ENCODE peak calls at places on chromosomes 12 and 14, in nine cellular contexts. U is DMS53; S is AG04450; D is EL; C is NCI-H1694; J is brain microvascular endothelial cell; N is stimulated activated CD4-positive, alpha-beta T cell treated with anti-CD3 and anti-CD28 coated beads, TNF-alpha, amount 100 ng/mL, for 48 hours; W is retina; M is AG09319. T is an unnamed sample.

GRCh38 chr12:93025145-93026103 is 96.3 kb upstream of the EEA1 start:
- DNase-seq in U (peak), S (peak), D (peak), C (peak), J (peak), N (no peak), W (no peak), M (peak), T (no peak)

GRCh38 chr14:68935761-68936209 is 43.3 kb downstream of the ACTN1 start:
- DNase-seq in U (no peak), S (no peak), D (no peak), C (no peak), J (no peak), N (no peak), W (no peak), M (no peak), T (no peak)

GRCh38 chr14:24013654-24014514 is 25.2 kb downstream of the DHRS4L2 start:
- DNase-seq in U (peak), S (peak), D (peak), C (peak), J (peak), N (no peak), W (peak), M (peak), T (peak)

GRCh38 chr12:101746661-101747060 is 7.4 kb upstream of the SYCP3 start:
- DNase-seq in U (no peak), S (no peak), D (no peak), C (no peak), J (no peak), N (no peak), W (no peak), M (no peak), T (no peak)

GRCh38 chr12:25388216-25388615 is 137.5 kb upstream of the KRAS start:
- DNase-seq in U (peak), S (no peak), D (no peak), C (no peak), J (no peak), N (peak), W (no peak), M (no peak), T (no peak)

GRCh38 chr12:22339691-22340090 is 5.2 kb upstream of the ST8SIA1 start:
- DNase-seq in U (no peak), S (no peak), D (no peak), C (no peak), J (no peak), N (no peak), W (no peak), M (no peak), T (no peak)

GRCh38 chr12:24496755-24497154 is 452.1 kb downstream of the BCAT1 start:
- DNase-seq in U (no peak), S (peak), D (peak), C (no peak), J (peak), N (no peak), W (no peak), M (no peak), T (no peak)

GRCh38 chr14:73686901-73687300 is 27.3 kb downstream of the PNMA1 start:
- DNase-seq in U (no peak), S (no peak), D (no peak), C (no peak), J (no peak), N (no peak), W (no peak), M (no peak), T (no peak)

GRCh38 chr12:52319097-52319496 is 2.1 kb downstream of the KRT83 start:
- DNase-seq in U (peak), S (no peak), D (no peak), C (no peak), J (no peak), N (no peak), W (no peak), M (no peak), T (no peak)

GRCh38 chr12:103948746-103949406 is 16.8 kb upstream of the TDG start:
- DNase-seq in U (no peak), S (no peak), D (no peak), C (no peak), J (no peak), N (no peak), W (no peak), M (no peak), T (no peak)

GRCh38 chr14:29927596-29928341 is at the start of gene PRKD1:
- DNase-seq in U (peak), S (no peak), D (peak), C (no peak), J (peak), N (no peak), W (peak), M (peak), T (no peak)

GRCh38 chr14:33675415-33676130 is 275.3 kb downstream of the EGLN3 start:
- DNase-seq in U (no peak), S (no peak), D (peak), C (no peak), J (no peak), N (no peak), W (no peak), M (no peak), T (no peak)

GRCh38 chr14:69064596-69064995 is 85.5 kb upstream of the ACTN1 start:
- DNase-seq in U (no peak), S (no peak), D (no peak), C (no peak), J (no peak), N (no peak), W (no peak), M (no peak), T (no peak)

GRCh38 chr12:109767456-109767855 is 53.8 kb downstream of the FAM222A start:
- DNase-seq in U (no peak), S (no peak), D (no peak), C (no peak), J (no peak), N (no peak), W (no peak), M (no peak), T (no peak)

GRCh38 chr12:48601013-48601756 is 31.3 kb upstream of the LALBA start:
- DNase-seq in U (peak), S (no peak), D (peak), C (no peak), J (peak), N (no peak), W (peak), M (no peak), T (no peak)